ENCODE peak calls at places on chromosomes 7 and 10, in ten cellular contexts. L is glutamatergic neuron, D is left ventricle myocardium superior, U is T-helper 9 cell, E is left cardiac atrium, N is cardiac muscle cell, O is NCI-H1694 treated with DMSO at 0.1 percent for 48 hours, H is NCI-H748 treated with DMSO at 0.1 percent for 48 hours, I is A172, Q is NB4. K is an unnamed sample.
A peak's percentile ranks its signal among the peaks of the same experiment; 100 is the strongest.

GRCh38 chr7:120254845-120255244 is 18.1 kb upstream of the KCND2 start:
- DNase-seq in U (no peak), I (no peak), L (no peak), Q (no peak), H (no peak), D (no peak), O (no peak), N (no peak), E (no peak), K (no peak)

GRCh38 chr7:31082017-31082416 is 29.9 kb downstream of the ADCYAP1R1 start:
- DNase-seq in E (no peak), U (no peak), D (no peak), L (no peak), Q (no peak), N (no peak), O (no peak), H (no peak), I (no peak), K (no peak)

GRCh38 chr7:124276005-124276606 is 243.2 kb upstream of the TMEM229A start:
- DNase-seq in O (peak; percentile 14), D (no peak), N (peak; percentile 61), L (peak; percentile 60), E (no peak), Q (peak; percentile 53), I (peak; percentile 68), H (peak; percentile 2), U (no peak), K (peak; percentile 51)

GRCh38 chr10:31648966-31649365 is 279.7 kb downstream of the ARHGAP12 start:
- DNase-seq in L (no peak), O (no peak), Q (no peak), I (peak; percentile 45), U (no peak), D (no peak), H (no peak), N (no peak), E (no peak), K (no peak)

GRCh38 chr10:78313636-78314035 is 280.0 kb downstream of the RPS24 start:
- DNase-seq in O (no peak), E (no peak), D (no peak), L (no peak), H (no peak), I (no peak), Q (no peak), U (no peak), N (no peak), K (no peak)

GRCh38 chr7:134448359-134449229 is 10.3 kb downstream of the AKR1B1 start:
- DNase-seq in L (no peak), Q (peak; percentile 43), N (no peak), O (no peak), H (no peak), U (no peak), I (peak; percentile 79), D (no peak), E (no peak), K (peak; percentile 92)

GRCh38 chr10:71996598-71997371 is 32.6 kb downstream of the CHST3 start:
- DNase-seq in I (no peak), O (no peak), L (no peak), D (no peak), N (no peak), U (no peak), H (no peak), E (no peak), Q (no peak), K (no peak)

GRCh38 chr7:36474283-36475010 is 84.8 kb downstream of the ANLN start:
- DNase-seq in I (peak; percentile 82), U (no peak), L (no peak), N (no peak), D (no peak), Q (peak; percentile 79), E (no peak), H (no peak), O (no peak), K (peak; percentile 41)

GRCh38 chr10:343231-344215 is 208.3 kb downstream of the ZMYND11 start:
- DNase-seq in I (no peak), D (no peak), N (no peak), L (no peak), H (no peak), U (no peak), O (no peak), Q (no peak), E (no peak), K (no peak)

GRCh38 chr7:2044311-2044882 is 188.3 kb downstream of the MAD1L1 start:
- DNase-seq in D (peak; percentile 19), U (no peak), N (no peak), L (no peak), H (no peak), E (no peak), Q (no peak), I (no peak), O (no peak), K (no peak)

GRCh38 chr10:28120043-28120749 is 121.3 kb upstream of the ODAD2 start:
- DNase-seq in O (no peak), U (no peak), N (no peak), I (peak; percentile 59), H (no peak), D (no peak), E (no peak), L (no peak), Q (no peak), K (no peak)

GRCh38 chr10:5832946-5833345 is 19.7 kb upstream of the GDI2 start:
- DNase-seq in N (no peak), D (no peak), O (no peak), L (no peak), I (no peak), U (no peak), Q (no peak), E (no peak), H (no peak), K (peak; percentile 53)

GRCh38 chr10:38054361-38054797 is 39.8 kb upstream of the ZNF37A start:
- DNase-seq in U (no peak), N (no peak), E (no peak), L (no peak), H (no peak), I (no peak), Q (peak; percentile 1), D (no peak), O (no peak), K (peak; percentile 88)

GRCh38 chr10:72344932-72345331 is 9.8 kb downstream of the DNAJB12 start:
- DNase-seq in D (peak; percentile 25), E (no peak), Q (no peak), I (no peak), O (no peak), L (no peak), H (no peak), N (no peak), U (no peak), K (no peak)

K was measured in epithelial cell of esophagus.